ENCODE peak calls at places on chromosomes 12 and 14, in ten cellular contexts. I, L, K, V, A, E, M, O, H and F are unnamed samples.

GRCh38 chr12:123748661-123749060 is 13.4 kb upstream of the DNAH10 start:
- DNase-seq in I (no peak), L (no peak), K (no peak), V (peak; percentile 7), A (no peak), E (no peak), M (peak; percentile 67), O (peak; percentile 50), H (no peak), F (no peak)

GRCh38 chr12:524167-524951 is 64.6 kb downstream of the B4GALNT3 start:
- DNase-seq in I (no peak), L (peak; percentile 19), K (no peak), V (peak; percentile 29), A (no peak), E (no peak), M (no peak), O (peak; percentile 33), H (no peak), F (no peak)

GRCh38 chr12:131386781-131387180 is 324.1 kb upstream of the SFSWAP start:
- DNase-seq in I (no peak), L (no peak), K (no peak), V (no peak), A (no peak), E (no peak), M (no peak), O (no peak), H (no peak), F (no peak)

GRCh38 chr12:57276935-57277563 is 26.1 kb upstream of the STAC3 start:
- DNase-seq in I (no peak), L (peak; percentile 52), K (peak; percentile 23), V (peak; percentile 31), A (peak; percentile 20), E (no peak), M (peak; percentile 21), O (peak; percentile 60), H (peak; percentile 72), F (no peak)

GRCh38 chr12:132491349-132491663 is 1.4 kb downstream of the FBRSL1 start:
- DNase-seq in I (no peak), L (no peak), K (no peak), V (no peak), A (no peak), E (no peak), M (no peak), O (no peak), H (no peak), F (no peak)

GRCh38 chr14:53278602-53279506 is 125.7 kb upstream of the DDHD1 start:
- DNase-seq in I (no peak), L (no peak), K (no peak), V (peak; percentile 90), A (no peak), E (no peak), M (peak; percentile 76), O (peak; percentile 76), H (no peak), F (no peak)

GRCh38 chr12:49049566-49050224 is 10.9 kb downstream of the KMT2D start:
- DNase-seq in I (no peak), L (peak; percentile 76), K (no peak), V (peak; percentile 47), A (no peak), E (no peak), M (peak; percentile 75), O (peak; percentile 81), H (no peak), F (no peak)

GRCh38 chr14:75985618-75986438 is at the start of gene IFT43:
- DNase-seq in I (peak; percentile 70), L (peak; percentile 92), K (peak; percentile 86), V (peak; percentile 83), A (peak; percentile 92), E (no peak), M (peak; percentile 78), O (peak; percentile 77), H (peak; percentile 84), F (peak; percentile 93)

GRCh38 chr12:76020281-76020680 is 11.3 kb downstream of the PHLDA1 start:
- DNase-seq in I (no peak), L (no peak), K (peak; percentile 81), V (peak; percentile 86), A (peak; percentile 47), E (no peak), M (peak; percentile 91), O (peak; percentile 65), H (no peak), F (peak; percentile 77)

GRCh38 chr12:53696285-53696654 is 20.4 kb upstream of the ATP5MC2 start:
- DNase-seq in I (peak; percentile 62), L (peak; percentile 92), K (no peak), V (peak; percentile 81), A (no peak), E (no peak), M (peak; percentile 84), O (peak; percentile 96), H (peak; percentile 99), F (peak; percentile 86)

GRCh38 chr12:124742111-124742510 is 121.6 kb downstream of the SCARB1 start:
- DNase-seq in I (no peak), L (no peak), K (no peak), V (no peak), A (no peak), E (no peak), M (no peak), O (no peak), H (no peak), F (no peak)

GRCh38 chr12:48998497-48999353 is 450 bp downstream of the DDN start:
- DNase-seq in I (no peak), L (no peak), K (peak; percentile 39), V (no peak), A (peak; percentile 17), E (no peak), M (no peak), O (no peak), H (no peak), F (no peak)

GRCh38 chr12:78651755-78652154 is 212.8 kb upstream of the SYT1 start:
- DNase-seq in I (no peak), L (no peak), K (no peak), V (no peak), A (no peak), E (no peak), M (no peak), O (no peak), H (peak; percentile 16), F (no peak)